ENCODE peak calls at places on chromosome 22, in four cellular contexts. O is IMR-90, G is HCT116, W is heart left ventricle. E is an unnamed sample.

GRCh38 chr22:38243007-38243775 is 29.6 kb downstream of the TMEM184B start:
- ATAC-seq in O (peak), G (no peak), W (peak), E (no peak)

GRCh38 chr22:47035443-47035881 is 273.0 kb downstream of the TBC1D22A start:
- ATAC-seq in O (peak), G (no peak), W (no peak), E (peak)

GRCh38 chr22:37300551-37301017 is 18.3 kb downstream of the CYTH4 start:
- ATAC-seq in O (no peak), G (no peak), W (peak), E (peak)

GRCh38 chr22:47801541-47802245 is 1039.2 kb downstream of the TBC1D22A start:
- ATAC-seq in O (no peak), G (no peak), W (no peak), E (no peak)

GRCh38 chr22:47308886-47309285 is 546.4 kb downstream of the TBC1D22A start:
- ATAC-seq in O (no peak), G (no peak), W (no peak), E (no peak)

GRCh38 chr22:37749831-37750595 is 53.2 kb downstream of the TRIOBP start:
- ATAC-seq in O (peak), G (peak), W (peak), E (no peak)

GRCh38 chr22:46969961-46970360 is 207.5 kb downstream of the TBC1D22A start:
- ATAC-seq in O (no peak), G (no peak), W (no peak), E (no peak)

GRCh38 chr22:31341386-31342088 is 4.6 kb downstream of the PATZ1 start:
- ATAC-seq in O (no peak), G (no peak), W (no peak), E (no peak)

GRCh38 chr22:39117585-39118191 is 20.6 kb downstream of the APOBEC3H start:
- ATAC-seq in O (no peak), G (peak), W (no peak), E (no peak)

GRCh38 chr22:46280063-46280817 is 12.4 kb downstream of the TTC38 start:
- ATAC-seq in O (no peak), G (no peak), W (peak), E (no peak)

DNA sequence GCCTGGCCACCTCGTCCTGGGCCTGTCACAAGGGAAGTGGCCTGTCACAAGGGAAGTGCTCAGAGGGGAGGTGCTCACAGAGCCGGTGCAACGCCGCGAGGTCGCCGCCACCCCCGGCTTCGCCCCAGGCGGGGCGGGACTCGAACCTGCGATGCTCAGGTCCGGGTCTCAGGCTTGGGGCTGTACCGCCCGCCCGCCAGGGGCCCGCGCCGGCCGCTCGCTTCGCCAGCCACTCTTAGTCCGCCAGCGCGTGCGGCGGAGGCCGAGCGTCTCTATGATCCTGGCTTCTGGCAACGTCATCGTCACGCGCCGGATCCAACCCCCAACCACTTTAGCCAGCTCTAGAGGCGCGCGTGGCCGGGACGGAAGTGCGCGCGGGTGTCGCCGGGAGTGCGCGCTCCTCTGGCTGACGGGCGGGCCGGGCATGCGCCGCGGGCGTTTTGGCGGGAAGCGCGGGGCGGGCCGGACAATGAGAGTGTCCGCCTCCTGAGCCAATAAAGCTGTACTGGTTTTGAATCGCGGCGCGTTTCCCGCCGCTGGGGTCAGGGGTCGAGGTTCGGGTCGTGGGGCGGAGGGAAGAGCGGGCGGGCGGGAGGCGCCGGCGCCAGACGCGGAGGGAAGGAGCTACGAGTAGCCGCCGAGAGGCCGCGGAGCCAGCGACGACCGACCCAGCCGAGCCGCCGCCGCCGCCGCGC is at the start of gene TRMT2A:
- ATAC-seq in O (peak), G (peak), W (peak), E (peak)
- TF ChIP-seq POLR2A in O (peak), G (peak), W (no peak), E (peak)

GRCh38 chr22:42994917-42995562 is 19.9 kb downstream of the PACSIN2 start:
- ATAC-seq in O (peak), G (no peak), W (peak), E (peak)
- TF ChIP-seq POLR2A in O (peak), G (no peak), W (no peak), E (peak)

DNA sequence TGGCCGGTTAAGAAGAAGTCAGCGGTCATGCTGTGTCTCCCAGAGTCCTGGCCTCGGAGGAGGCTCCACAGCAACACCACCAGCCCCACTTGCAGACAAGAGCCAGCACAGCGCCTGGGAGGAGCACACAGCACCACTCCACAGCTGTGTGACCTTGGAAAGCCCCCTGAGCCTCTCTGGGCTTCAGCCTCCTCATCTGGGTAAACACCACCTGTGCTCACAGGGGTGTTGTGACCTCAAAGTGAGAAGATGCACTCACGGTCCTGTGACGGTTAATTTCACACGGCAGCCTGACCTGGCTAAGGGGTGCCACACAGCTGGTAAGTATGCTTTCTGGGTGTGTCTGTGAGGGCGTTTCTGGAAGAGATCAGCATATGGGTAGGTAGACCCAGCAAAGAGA is 54.7 kb downstream of the PHF21B start:
- ATAC-seq in O (no peak), G (no peak), W (no peak), E (no peak)
- TF ChIP-seq POLR2A in O (no peak), G (no peak), W (no peak), E (no peak)

GRCh38 chr22:20508815-20509271 is 1.4 kb downstream of the MED15 start:
- ATAC-seq in O (peak), G (peak), W (no peak), E (no peak)

GRCh38 chr22:20507253-20508066 is at the start of gene MED15:
- ATAC-seq in O (peak), G (peak), W (peak), E (peak)

GRCh38 chr22:20511578-20512259 is 4.3 kb downstream of the MED15 start:
- ATAC-seq in O (no peak), G (no peak), W (no peak), E (no peak)

GRCh38 chr22:20510811-20511577 is 3.6 kb downstream of the MED15 start:
- ATAC-seq in O (no peak), G (no peak), W (no peak), E (no peak)

DNA sequence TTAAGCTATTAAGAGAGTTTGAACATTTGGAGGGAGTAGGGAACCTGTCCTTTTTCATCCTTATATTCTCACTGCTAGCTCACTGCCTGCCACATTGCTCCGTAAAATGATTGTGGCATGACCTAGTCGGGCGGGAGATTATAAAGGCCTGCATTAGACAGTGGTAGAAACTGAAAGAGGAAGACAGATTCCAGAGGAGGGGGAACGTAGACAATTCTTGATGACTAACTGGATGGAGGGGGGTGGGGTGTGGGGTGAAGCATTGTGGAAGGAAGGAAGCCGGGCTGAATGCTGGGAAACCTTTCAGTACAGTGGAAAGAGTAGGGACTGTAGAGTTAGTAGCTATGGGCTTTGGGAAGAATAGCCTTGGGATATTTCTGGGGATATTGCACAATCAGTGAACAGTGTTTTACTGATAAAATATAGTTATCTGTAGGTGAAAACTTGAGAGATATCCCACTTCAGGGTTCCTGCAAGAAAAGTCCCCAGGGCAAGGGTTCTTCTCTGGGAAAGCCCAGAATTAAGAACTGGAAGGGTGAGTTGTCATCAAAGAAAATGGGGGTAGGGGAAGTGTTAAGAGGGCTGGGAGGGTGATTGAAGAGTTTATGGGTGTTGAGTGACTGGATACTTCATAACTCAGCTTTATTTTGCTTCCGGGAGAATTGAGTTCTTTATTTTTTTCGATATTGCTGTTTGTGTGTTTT is 2.1 kb downstream of the MED15 start:
- ATAC-seq in O (peak), G (peak), W (peak), E (peak)
- TF ChIP-seq POLR2A in O (peak), G (no peak), W (no peak), E (no peak)

DNA sequence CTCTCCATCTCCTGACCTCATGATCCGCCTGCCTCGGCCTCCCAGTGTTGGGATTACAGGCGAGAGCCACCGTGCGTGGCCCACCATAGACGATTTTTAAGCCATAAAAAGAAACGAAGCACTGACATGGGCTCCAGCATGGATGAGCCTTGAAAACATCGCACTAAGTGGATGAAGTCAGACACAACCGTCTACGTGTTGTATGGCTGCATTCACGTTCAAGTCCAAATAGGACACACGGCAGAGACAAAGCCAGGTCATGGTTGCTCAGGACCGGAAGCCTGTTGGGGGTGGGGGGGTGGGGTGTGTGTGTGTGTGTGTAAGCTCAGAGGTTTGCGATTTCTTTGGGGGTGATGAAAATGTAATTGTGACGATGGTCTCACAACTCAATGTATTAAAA is 10.0 kb downstream of the RRP7A start:
- ATAC-seq in O (no peak), G (no peak), W (no peak), E (no peak)
- TF ChIP-seq POLR2A in O (no peak), G (no peak), W (no peak), E (no peak)

DNA sequence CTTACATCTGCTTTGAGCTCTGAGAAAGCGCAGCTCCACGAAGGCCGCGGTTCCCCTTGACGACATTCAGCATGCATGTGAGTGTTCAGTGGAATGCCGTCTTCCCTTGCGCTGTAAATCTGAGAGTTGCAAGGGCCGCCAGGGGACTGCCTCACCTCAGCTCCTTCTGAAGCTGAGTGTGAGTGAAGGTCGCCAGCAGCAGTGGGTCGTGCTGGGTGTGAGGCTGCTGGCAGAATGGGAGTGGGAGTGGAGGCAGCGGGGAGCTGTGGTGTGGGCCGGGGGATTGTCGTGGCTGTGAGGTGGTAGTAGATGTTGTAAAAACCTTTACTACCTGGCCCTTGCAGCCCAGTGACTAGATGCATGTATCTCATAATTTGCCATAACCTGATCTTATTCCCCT is 65.2 kb downstream of the PPP6R2 start:
- ATAC-seq in O (no peak), G (no peak), W (no peak), E (no peak)
- TF ChIP-seq POLR2A in O (no peak), G (no peak), W (no peak), E (no peak)

DNA sequence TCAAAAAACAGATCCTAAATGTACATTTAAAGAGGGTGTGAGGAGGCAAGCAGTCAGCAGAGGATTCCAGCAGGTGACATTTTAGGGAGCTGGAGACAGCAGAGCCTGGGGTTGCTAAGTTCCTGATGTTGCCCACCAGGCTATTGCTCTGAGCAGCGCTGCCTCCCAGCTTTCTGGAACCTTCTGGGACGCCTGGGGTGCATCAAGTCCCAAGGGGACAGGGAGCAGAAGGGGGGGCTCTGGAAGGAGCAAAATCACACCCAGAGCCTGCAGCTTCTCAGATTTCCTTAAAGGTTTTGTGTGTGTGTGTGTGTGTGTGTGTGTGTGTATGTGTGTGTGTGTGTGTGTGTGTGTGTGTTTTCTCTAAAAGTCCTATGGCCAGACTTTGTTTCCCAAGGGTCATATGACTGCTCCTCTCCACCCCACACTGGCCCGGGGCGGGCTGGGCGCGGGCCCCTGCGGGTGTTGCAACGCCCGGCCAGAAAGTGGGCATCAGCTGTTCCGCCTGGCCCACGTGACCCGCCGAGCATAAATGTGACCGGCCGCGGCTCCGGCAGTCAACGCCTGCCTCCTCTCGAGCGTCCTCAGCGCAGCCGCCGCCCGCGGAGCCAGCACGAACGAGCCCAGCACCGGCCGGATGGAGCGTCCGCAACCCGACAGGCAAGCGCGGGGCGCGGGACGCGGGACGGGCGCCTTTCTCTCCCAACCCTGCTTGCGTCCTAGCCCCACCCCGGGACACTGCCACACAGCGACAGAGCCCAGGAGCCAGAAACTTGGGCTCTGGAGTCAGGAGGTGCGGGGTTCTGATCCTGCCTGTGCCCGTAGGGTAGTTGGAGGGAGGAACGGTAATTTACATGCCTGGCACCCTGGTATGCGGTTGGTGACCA is at the start of gene HMOX1:
- ATAC-seq in O (peak), G (peak), W (peak), E (peak)
- TF ChIP-seq POLR2A in O (peak), G (peak), W (no peak), E (peak)

GRCh38 chr22:28742562-28742962 is 723 bp downstream of the HSCB start:
- ATAC-seq in O (no peak), G (no peak), W (no peak), E (no peak)

GRCh38 chr22:28741200-28741757 is 341 bp downstream of the CHEK2 start:
- ATAC-seq in O (no peak), G (no peak), W (no peak), E (no peak)

GRCh38 chr22:28743852-28744251 is 2.0 kb downstream of the HSCB start:
- ATAC-seq in O (no peak), G (no peak), W (no peak), E (no peak)

GRCh38 chr22:28736296-28737155 is 5.1 kb downstream of the CHEK2 start:
- ATAC-seq in O (no peak), G (no peak), W (no peak), E (no peak)

DNA sequence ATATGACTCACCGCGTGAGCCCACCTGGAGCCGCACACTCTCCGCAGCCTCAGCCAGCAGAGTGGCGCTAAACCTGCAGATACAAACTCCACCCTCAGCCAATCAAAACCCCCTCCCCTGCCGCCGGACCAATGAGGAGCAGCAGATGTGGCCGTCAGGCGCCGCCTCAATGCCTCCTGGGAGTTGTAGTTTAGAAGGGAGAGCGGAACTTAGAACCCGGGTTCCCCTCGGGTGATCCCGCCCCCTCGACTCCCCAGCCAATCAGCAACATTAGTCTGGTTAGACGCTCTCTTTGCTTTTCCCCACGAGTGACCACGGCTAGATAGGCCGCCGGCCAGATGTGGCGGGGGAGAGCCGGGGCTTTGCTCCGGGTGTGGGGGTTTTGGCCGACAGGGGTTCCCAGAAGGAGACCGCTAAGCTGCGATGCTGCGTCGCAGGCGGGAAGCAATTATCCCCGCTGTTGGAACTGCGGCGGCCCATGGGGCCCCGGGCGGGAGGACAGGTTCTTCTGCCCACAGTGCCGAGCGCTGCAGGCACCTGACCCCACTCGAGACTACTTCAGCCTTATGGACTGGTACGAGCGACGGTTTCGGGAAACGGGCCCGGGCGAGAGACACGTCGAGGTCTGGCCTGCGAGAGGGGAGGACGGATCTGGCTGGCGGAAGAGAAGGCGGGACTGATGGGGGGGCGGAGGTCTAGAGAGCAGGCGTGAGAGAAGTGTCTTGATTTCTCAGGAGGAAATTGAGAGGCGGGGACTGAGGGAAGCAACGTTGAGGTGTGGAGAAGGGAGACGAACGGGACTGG is at the start of the genes CHEK2 and HSCB:
- ATAC-seq in O (peak), G (peak), W (peak), E (peak)
- TF ChIP-seq POLR2A in O (peak), G (peak), W (no peak), E (peak)

GRCh38 chr22:24693359-24693758 is 81.2 kb downstream of the PIWIL3 start:
- ATAC-seq in O (peak), G (no peak), W (no peak), E (no peak)
- TF ChIP-seq POLR2A in O (no peak), G (no peak), W (no peak), E (no peak)

GRCh38 chr22:23271597-23271908 is 91.2 kb downstream of the BCR start:
- ATAC-seq in O (no peak), G (no peak), W (no peak), E (no peak)
- TF ChIP-seq POLR2A in O (no peak), G (no peak), W (no peak), E (no peak)